ENCODE peak calls at places on chromosomes 12 and 14, in ten cellular contexts. H is fibroblast of pulmonary artery; L is effector memory CD4-positive, alpha-beta T cell; X is psoas muscle; Z is cardiac fibroblast; G is left ventricle myocardium inferior; F is fibroblast of lung; N is GM12865; O is lower leg skin; M is CD4-positive, alpha-beta memory T cell. A is an unnamed sample.

GRCh38 chr12:115570271-115570777 is 707.2 kb downstream of the MED13L start:
- DNase-seq in H (no peak), L (no peak), X (no peak), Z (no peak), G (no peak), F (peak), N (no peak), O (no peak), M (no peak), A (no peak)

GRCh38 chr14:51053157-51053556 is 41.7 kb downstream of the TRIM9 start:
- DNase-seq in H (no peak), L (no peak), X (no peak), Z (no peak), G (no peak), F (no peak), N (no peak), O (no peak), M (no peak), A (no peak)

GRCh38 chr12:52313926-52314325 is 7.3 kb downstream of the KRT83 start:
- DNase-seq in H (no peak), L (no peak), X (no peak), Z (no peak), G (no peak), F (no peak), N (no peak), O (no peak), M (no peak), A (no peak)

GRCh38 chr12:51863921-51864700 is 15.6 kb upstream of the FIGNL2 start:
- DNase-seq in H (no peak), L (no peak), X (peak), Z (peak), G (no peak), F (no peak), N (no peak), O (no peak), M (no peak), A (peak)

GRCh38 chr12:22286569-22286968 is 47.9 kb downstream of the ST8SIA1 start:
- DNase-seq in H (peak), L (no peak), X (no peak), Z (peak), G (no peak), F (peak), N (no peak), O (no peak), M (no peak), A (no peak)

GRCh38 chr14:98721061-98721460 is 550.9 kb downstream of the BCL11B start:
- DNase-seq in H (no peak), L (no peak), X (no peak), Z (no peak), G (no peak), F (no peak), N (peak), O (no peak), M (no peak), A (no peak)

GRCh38 chr12:19978193-19978592 is 390.1 kb upstream of the PDE3A start:
- DNase-seq in H (peak), L (no peak), X (no peak), Z (peak), G (no peak), F (peak), N (no peak), O (no peak), M (no peak), A (no peak)

GRCh38 chr12:115983226-115983798 is 294.2 kb downstream of the MED13L start:
- DNase-seq in H (no peak), L (no peak), X (no peak), Z (no peak), G (no peak), F (no peak), N (peak), O (no peak), M (no peak), A (no peak)

GRCh38 chr12:2890001-2890387 is 697 bp upstream of the TULP3 start:
- DNase-seq in H (no peak), L (no peak), X (no peak), Z (no peak), G (no peak), F (no peak), N (no peak), O (no peak), M (no peak), A (no peak)

GRCh38 chr12:126895946-126896520 is 1370.9 kb upstream of the TMEM132C start:
- DNase-seq in H (no peak), L (no peak), X (no peak), Z (no peak), G (no peak), F (no peak), N (no peak), O (no peak), M (no peak), A (no peak)

GRCh38 chr12:27003421-27004311 is 10.5 kb downstream of the TM7SF3 start:
- DNase-seq in H (no peak), L (no peak), X (no peak), Z (no peak), G (no peak), F (no peak), N (no peak), O (no peak), M (no peak), A (no peak)

GRCh38 chr14:104694991-104695659 is 5.7 kb downstream of the INF2 start:
- DNase-seq in H (no peak), L (peak), X (no peak), Z (no peak), G (peak), F (no peak), N (no peak), O (no peak), M (peak), A (no peak)

GRCh38 chr12:96578526-96579125 is 89.2 kb downstream of the CFAP54 start:
- DNase-seq in H (peak), L (no peak), X (no peak), Z (peak), G (no peak), F (peak), N (peak), O (no peak), M (peak), A (no peak)

GRCh38 chr12:94898388-94898787 is 105.1 kb downstream of the NDUFA12 start:
- DNase-seq in H (peak), L (no peak), X (no peak), Z (peak), G (no peak), F (peak), N (peak), O (no peak), M (no peak), A (no peak)

GRCh38 chr14:53870997-53871396 is 85.6 kb downstream of the BMP4 start:
- DNase-seq in H (no peak), L (no peak), X (no peak), Z (no peak), G (no peak), F (no peak), N (no peak), O (no peak), M (no peak), A (no peak)

GRCh38 chr12:55932546-55932919 is 1.6 kb downstream of the DGKA start:
- DNase-seq in H (peak), L (peak), X (no peak), Z (peak), G (no peak), F (peak), N (peak), O (no peak), M (peak), A (no peak)

GRCh38 chr12:109744026-109744425 is 30.4 kb downstream of the FAM222A start:
- DNase-seq in H (no peak), L (no peak), X (peak), Z (no peak), G (peak), F (no peak), N (no peak), O (no peak), M (no peak), A (no peak)

GRCh38 chr12:22231836-22232235 is 102.7 kb downstream of the ST8SIA1 start:
- DNase-seq in H (peak), L (no peak), X (no peak), Z (peak), G (no peak), F (no peak), N (no peak), O (no peak), M (no peak), A (no peak)

GRCh38 chr14:93044601-93045000 is 71.1 kb downstream of the ITPK1 start:
- DNase-seq in H (no peak), L (no peak), X (no peak), Z (no peak), G (no peak), F (no peak), N (peak), O (no peak), M (no peak), A (no peak)

GRCh38 chr14:100149789-100150611 is 9.4 kb downstream of the DEGS2 start:
- DNase-seq in H (no peak), L (no peak), X (no peak), Z (no peak), G (no peak), F (no peak), N (no peak), O (no peak), M (no peak), A (no peak)

GRCh38 chr12:110600254-110600653 is 13.7 kb upstream of the TCTN1 start:
- DNase-seq in H (peak), L (no peak), X (no peak), Z (peak), G (no peak), F (peak), N (peak), O (no peak), M (peak), A (no peak)

GRCh38 chr12:4109826-4110225 is 163.7 kb upstream of the CCND2 start:
- DNase-seq in H (no peak), L (no peak), X (no peak), Z (no peak), G (no peak), F (no peak), N (no peak), O (no peak), M (no peak), A (no peak)
- H3K4me3 ChIP-seq in H (no peak), L (no peak), X (no peak), Z (no peak), G (no peak), F (no peak), N (no peak), O (no peak), M (no peak), A (no peak)

GRCh38 chr12:31006416-31007152 is 67.1 kb upstream of the DDX11 start:
- DNase-seq in H (no peak), L (no peak), X (no peak), Z (no peak), G (no peak), F (no peak), N (no peak), O (no peak), M (no peak), A (no peak)

GRCh38 chr12:31007153-31007495 is 66.5 kb upstream of the DDX11 start:
- DNase-seq in H (no peak), L (no peak), X (no peak), Z (no peak), G (no peak), F (no peak), N (no peak), O (no peak), M (no peak), A (no peak)

GRCh38 chr12:31004666-31005065 is 69.0 kb upstream of the DDX11 start:
- DNase-seq in H (no peak), L (no peak), X (no peak), Z (no peak), G (no peak), F (no peak), N (no peak), O (no peak), M (no peak), A (no peak)

GRCh38 chr12:31005256-31005943 is 68.3 kb upstream of the DDX11 start:
- DNase-seq in H (no peak), L (no peak), X (no peak), Z (no peak), G (no peak), F (no peak), N (no peak), O (no peak), M (no peak), A (no peak)

DNA sequence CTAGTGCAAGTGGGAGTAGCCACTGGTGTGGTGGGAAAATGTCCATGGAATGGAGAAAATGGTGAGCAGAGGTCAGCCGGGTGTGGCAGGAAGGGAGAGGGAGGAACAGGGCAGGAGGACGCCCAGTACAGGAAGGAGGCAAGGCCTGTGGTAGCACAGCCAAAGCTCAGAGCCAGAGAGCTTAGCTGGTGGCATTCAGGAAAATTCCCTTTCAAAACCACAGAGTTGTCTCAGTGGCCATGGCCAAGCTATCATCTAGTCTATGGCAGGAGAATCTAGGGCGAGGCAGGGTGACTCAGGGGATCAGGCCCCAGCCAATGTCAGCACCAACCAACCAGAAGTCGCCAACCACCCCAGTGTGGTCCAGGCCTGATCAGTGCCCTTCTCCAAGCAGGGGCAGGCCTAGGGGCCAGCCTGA is 67.7 kb upstream of the DDX11 start:
- DNase-seq in H (peak), L (no peak), X (no peak), Z (peak), G (no peak), F (peak), N (no peak), O (no peak), M (no peak), A (peak)
- H3K4me3 ChIP-seq in H (no peak), L (no peak), X (no peak), Z (no peak), G (no peak), F (no peak), N (no peak), O (no peak), M (no peak), A (no peak)

DNA sequence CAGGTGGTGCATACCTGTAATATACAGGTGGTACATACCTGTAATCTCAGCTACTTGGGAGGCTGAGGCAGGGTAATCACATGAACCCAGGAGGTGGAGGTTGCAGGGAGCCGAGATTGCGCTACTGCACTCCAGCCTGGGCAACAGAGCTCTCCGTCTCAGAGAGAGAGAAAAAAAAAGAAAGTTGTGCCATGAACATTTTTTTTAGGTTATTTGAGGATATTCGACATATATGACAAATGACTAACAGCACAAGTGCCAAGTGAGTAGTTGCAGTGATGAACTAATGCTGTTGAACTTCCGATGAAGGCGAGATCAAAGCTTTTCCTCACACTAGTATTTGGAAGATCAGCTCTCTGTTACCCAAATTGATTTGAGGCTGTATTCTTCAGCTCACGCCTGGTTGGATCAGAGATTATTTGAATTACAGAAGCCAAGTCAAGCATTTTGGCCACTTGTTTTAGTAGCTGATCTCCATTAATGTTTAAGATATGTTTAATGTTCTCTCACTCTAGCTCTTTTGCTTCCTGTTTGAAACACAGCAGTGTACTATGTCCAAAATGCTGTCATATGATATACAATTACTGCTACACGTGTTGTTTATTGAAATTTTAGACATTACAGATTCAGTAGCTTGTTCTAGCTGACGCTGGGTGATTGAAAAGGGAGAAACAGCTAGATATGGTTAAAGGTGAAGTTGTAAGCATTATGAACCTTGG is 43.4 kb downstream of the WDR20 start:
- DNase-seq in H (no peak), L (no peak), X (no peak), Z (peak), G (no peak), F (peak), N (no peak), O (no peak), M (no peak), A (no peak)
- H3K4me3 ChIP-seq in H (no peak), L (no peak), X (peak), Z (no peak), G (no peak), F (no peak), N (no peak), O (no peak), M (no peak), A (no peak)

GRCh38 chr12:113766133-113766879 is 199.8 kb downstream of the RBM19 start:
- DNase-seq in H (no peak), L (no peak), X (no peak), Z (no peak), G (no peak), F (no peak), N (no peak), O (no peak), M (no peak), A (no peak)

GRCh38 chr12:113758165-113758924 is 207.8 kb downstream of the RBM19 start:
- DNase-seq in H (no peak), L (no peak), X (no peak), Z (no peak), G (no peak), F (no peak), N (no peak), O (no peak), M (no peak), A (no peak)

GRCh38 chr12:113762849-113763816 is 203.0 kb downstream of the RBM19 start:
- DNase-seq in H (no peak), L (no peak), X (no peak), Z (no peak), G (no peak), F (no peak), N (no peak), O (no peak), M (no peak), A (no peak)

GRCh38 chr12:113759135-113759534 is 207.0 kb downstream of the RBM19 start:
- DNase-seq in H (no peak), L (no peak), X (no peak), Z (no peak), G (no peak), F (no peak), N (no peak), O (no peak), M (no peak), A (no peak)

GRCh38 chr12:113762155-113762848 is 203.8 kb downstream of the RBM19 start:
- DNase-seq in H (no peak), L (no peak), X (no peak), Z (no peak), G (no peak), F (no peak), N (no peak), O (no peak), M (no peak), A (no peak)
- H3K4me3 ChIP-seq in H (no peak), L (no peak), X (no peak), Z (no peak), G (no peak), F (no peak), N (no peak), O (no peak), M (no peak), A (no peak)

GRCh38 chr12:39618701-39619100 is 902 bp downstream of the ABCD2 start:
- DNase-seq in H (no peak), L (no peak), X (no peak), Z (no peak), G (no peak), F (no peak), N (peak), O (no peak), M (no peak), A (peak)
- H3K4me3 ChIP-seq in H (no peak), L (peak), X (peak), Z (no peak), G (peak), F (no peak), N (peak), O (no peak), M (peak), A (peak)

DNA sequence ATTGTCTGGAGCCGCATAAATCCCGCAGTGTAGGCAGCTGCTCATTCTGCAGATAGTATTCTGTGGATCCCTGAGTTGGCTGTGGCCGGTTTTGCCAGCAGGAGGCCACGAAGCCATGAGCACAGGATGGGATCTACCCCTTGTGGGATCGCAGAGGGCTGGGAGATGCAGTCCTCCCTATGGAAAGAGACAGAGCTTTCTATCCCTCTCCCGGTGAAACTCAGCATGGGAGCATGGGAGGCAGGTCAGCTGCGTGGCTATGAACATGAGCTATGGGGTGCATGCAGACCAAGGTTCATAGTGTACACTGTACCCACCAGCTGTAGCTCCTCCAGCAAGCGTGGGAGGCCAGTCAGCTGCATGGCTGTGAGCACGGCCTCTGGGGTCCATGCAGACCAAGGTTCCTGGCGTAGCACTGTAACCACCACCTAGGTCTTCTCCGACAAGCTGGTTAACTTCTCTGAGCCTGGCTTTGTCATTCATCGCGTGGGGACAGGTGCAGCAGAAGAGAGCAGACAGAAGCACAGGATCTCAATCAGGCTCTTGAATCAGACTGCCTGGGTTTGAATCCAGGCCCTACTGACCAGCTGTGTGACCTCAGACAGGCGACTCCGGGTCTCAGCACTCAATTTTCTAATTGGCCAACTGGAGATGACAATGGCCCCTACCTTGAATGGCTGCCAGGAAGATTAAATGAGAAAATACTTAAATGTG is 5.9 kb downstream of the BDKRB1 start:
- DNase-seq in H (no peak), L (no peak), X (no peak), Z (no peak), G (no peak), F (no peak), N (no peak), O (no peak), M (no peak), A (no peak)
- H3K4me3 ChIP-seq in H (no peak), L (no peak), X (no peak), Z (no peak), G (no peak), F (no peak), N (no peak), O (no peak), M (no peak), A (no peak)

GRCh38 chr12:70267550-70267949 is 24.3 kb downstream of the CNOT2 start:
- DNase-seq in H (peak), L (no peak), X (no peak), Z (peak), G (no peak), F (peak), N (no peak), O (no peak), M (no peak), A (no peak)

GRCh38 chr12:70260610-70261009 is 17.4 kb downstream of the CNOT2 start:
- DNase-seq in H (no peak), L (no peak), X (no peak), Z (no peak), G (no peak), F (no peak), N (no peak), O (no peak), M (no peak), A (no peak)

GRCh38 chr12:70268972-70269371 is 25.7 kb downstream of the CNOT2 start:
- DNase-seq in H (no peak), L (no peak), X (no peak), Z (no peak), G (no peak), F (no peak), N (no peak), O (no peak), M (no peak), A (no peak)

GRCh38 chr12:70265132-70265531 is 21.9 kb downstream of the CNOT2 start:
- DNase-seq in H (no peak), L (no peak), X (no peak), Z (no peak), G (no peak), F (no peak), N (no peak), O (no peak), M (no peak), A (no peak)

DNA sequence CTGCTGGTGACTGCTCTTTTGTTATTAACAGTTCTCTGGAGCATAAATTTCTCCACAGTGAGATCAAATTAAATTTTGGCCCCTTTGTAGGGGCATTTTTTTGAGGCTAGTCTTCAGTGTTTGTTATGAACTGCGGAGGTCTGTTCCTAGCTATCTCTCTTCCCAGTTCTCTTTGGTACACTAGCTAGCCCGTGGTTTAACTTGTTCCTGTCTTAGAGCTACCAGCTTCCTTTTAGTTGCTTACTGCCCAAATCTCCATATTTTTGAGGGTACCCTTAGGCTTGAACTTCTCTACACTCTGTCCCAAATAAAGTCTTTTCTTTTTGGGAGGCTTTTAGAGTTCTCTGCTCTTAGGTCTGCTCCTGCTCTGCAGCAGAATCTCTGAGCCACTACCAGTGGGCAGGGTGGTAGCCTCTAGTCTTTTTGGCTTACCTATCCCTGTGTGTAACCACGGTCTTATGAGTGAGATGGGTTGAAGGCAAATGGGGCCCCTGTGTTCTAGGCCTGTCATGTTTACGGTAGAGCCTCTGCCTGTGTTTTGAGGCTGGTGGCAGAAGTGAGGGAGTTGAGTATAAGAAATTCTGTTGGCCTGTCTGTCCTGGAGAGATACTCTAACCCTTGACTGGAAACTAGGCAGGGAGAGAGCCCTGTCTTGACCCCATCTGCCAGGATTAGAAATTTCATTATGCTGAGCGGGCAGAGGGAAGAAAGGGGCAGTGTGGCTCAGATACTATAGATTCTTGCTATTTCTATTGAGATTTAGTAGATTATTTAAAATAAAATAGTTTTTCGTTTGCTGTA is 21.0 kb downstream of the CNOT2 start:
- DNase-seq in H (no peak), L (no peak), X (no peak), Z (no peak), G (no peak), F (no peak), N (no peak), O (no peak), M (no peak), A (no peak)
- H3K4me3 ChIP-seq in H (no peak), L (no peak), X (no peak), Z (no peak), G (no peak), F (no peak), N (no peak), O (no peak), M (no peak), A (no peak)

A was measured in dorsolateral prefrontal cortex.